ENCODE peak calls at places on chromosome 21, in five cellular contexts. N is IMR-90, U is H1, A is K562, M is GM12878. I is an unnamed sample.

GRCh38 chr21:36923270-36923669 is 43.2 kb downstream of the HLCS start:
- DNase-seq in N (no peak), U (no peak), A (no peak), M (no peak), I (no peak)

GRCh38 chr21:37208056-37208705 is 59.0 kb downstream of the VPS26C start:
- DNase-seq in N (no peak), U (no peak), A (peak), M (peak), I (no peak)

GRCh38 chr21:35995522-35996088 is 64.7 kb downstream of the SETD4 start:
- DNase-seq in N (no peak), U (no peak), A (no peak), M (no peak), I (no peak)

GRCh38 chr21:46509760-46510159 is 51.1 kb downstream of the DIP2A start:
- DNase-seq in N (peak), U (no peak), A (no peak), M (no peak), I (peak)

GRCh38 chr21:45512626-45513002 is 29.6 kb downstream of the SLC19A1 start:
- DNase-seq in N (no peak), U (no peak), A (no peak), M (no peak), I (no peak)

GRCh38 chr21:45255381-45256020 is 32.2 kb downstream of the POFUT2 start:
- DNase-seq in N (no peak), U (peak), A (peak), M (no peak), I (no peak)

GRCh38 chr21:35149698-35150097 is 100.6 kb upstream of the RUNX1 start:
- DNase-seq in N (peak), U (no peak), A (no peak), M (no peak), I (no peak)

GRCh38 chr21:45302082-45303061 is 14.7 kb upstream of the POFUT2 start:
- DNase-seq in N (no peak), U (no peak), A (no peak), M (no peak), I (no peak)

GRCh38 chr21:35010450-35010849 is 38.7 kb downstream of the RUNX1 start:
- DNase-seq in N (no peak), U (no peak), A (no peak), M (no peak), I (no peak)

GRCh38 chr21:20507783-20508182 is 490.4 kb upstream of the NCAM2 start:
- DNase-seq in N (no peak), U (no peak), A (no peak), M (no peak), I (no peak)

GRCh38 chr21:34279883-34280282 is 83.9 kb upstream of the KCNE2 start:
- DNase-seq in N (no peak), U (no peak), A (no peak), M (no peak), I (no peak)

GRCh38 chr21:45615145-45615711 is 28.3 kb upstream of the PCBP3 start:
- DNase-seq in N (peak), U (no peak), A (peak), M (peak), I (no peak)

GRCh38 chr21:35410656-35411055 is 361.6 kb upstream of the RUNX1 start:
- DNase-seq in N (no peak), U (no peak), A (no peak), M (no peak), I (no peak)

GRCh38 chr21:21813934-21814333 is 815.7 kb downstream of the NCAM2 start:
- DNase-seq in N (no peak), U (no peak), A (no peak), M (no peak), I (no peak)

GRCh38 chr21:32499249-32500055 is 85.9 kb downstream of the TCP10L start:
- DNase-seq in N (peak), U (no peak), A (no peak), M (no peak), I (no peak)

GRCh38 chr21:32492376-32492775 is 79.9 kb downstream of the EVA1C start:
- DNase-seq in N (no peak), U (no peak), A (no peak), M (no peak), I (no peak)

GRCh38 chr21:32496536-32496935 is 84.0 kb downstream of the EVA1C start:
- DNase-seq in N (no peak), U (no peak), A (no peak), M (no peak), I (no peak)

DNA sequence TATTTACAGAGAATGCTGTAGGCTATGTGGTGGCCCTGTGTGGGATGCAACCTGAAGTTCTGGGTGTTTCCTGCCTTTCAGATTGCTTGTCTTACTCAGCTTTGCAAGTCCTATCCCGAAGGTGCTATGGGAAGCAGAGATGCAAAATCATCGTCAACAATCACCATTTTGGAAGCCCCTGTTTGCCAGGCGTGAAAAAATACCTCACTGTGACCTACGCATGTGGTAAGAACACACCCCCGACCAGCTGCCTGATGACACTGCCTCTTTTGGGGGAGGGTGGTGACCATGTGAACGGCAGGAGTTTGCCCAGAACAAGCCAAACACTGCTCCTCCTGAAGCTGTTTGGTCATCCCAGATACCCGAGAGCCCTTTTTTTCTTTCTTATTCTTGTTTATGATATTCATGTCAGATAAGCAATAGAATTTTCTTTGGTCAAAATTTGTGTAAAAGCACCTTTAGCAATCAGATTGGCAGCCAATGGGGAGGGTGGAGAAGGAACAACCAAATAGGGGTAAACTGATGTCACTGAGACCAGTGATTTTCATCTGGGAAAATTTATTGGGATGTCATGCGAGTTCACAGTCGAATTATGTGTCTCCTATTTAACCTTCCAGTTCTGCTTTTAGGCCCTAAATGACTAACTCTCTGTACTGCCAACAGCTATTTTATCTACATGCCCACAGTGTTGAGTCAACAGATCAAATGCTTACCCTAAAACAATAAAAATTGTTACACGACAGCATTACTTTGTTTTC is 82.6 kb downstream of the EVA1C start:
- DNase-seq in N (peak), U (no peak), A (no peak), M (no peak), I (peak)
- TF ChIP-seq RFX5 in N (no peak), U (no peak), A (no peak), M (no peak), I (no peak)

GRCh38 chr21:28633803-28634572 is 358.7 kb downstream of the LTN1 start:
- DNase-seq in N (peak), U (no peak), A (no peak), M (no peak), I (no peak)
- TF ChIP-seq CEBPB in N (peak), U (no peak), A (no peak), M (no peak), I (no peak)

DNA sequence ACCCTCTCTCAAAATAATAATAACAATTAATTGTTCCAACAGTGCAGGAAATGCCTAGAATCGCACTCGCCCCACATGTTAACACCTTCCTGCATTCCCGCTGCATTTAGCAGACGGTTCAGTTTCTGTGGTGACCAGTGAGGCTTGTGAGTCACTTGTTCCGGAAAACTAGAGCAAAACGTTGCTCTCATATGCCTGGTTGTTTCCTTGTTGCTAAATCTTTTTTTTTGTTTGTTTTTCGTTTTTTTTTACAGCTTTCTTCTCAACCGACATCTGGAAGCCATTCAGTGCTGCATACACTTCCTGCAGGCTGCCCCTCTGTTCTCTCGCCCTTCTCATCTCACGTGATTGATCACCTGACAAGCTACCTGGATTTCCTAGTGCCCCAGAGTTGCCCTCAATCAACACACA is 56.9 kb upstream of the TMPRSS2 start:
- DNase-seq in N (no peak), U (no peak), A (no peak), M (no peak), I (peak)
- TF ChIP-seq RFX5 in N (no peak), U (no peak), A (no peak), M (no peak), I (no peak)

GRCh38 chr21:25756190-25756932 is 21.6 kb downstream of the GABPA start:
- DNase-seq in N (no peak), U (no peak), A (no peak), M (no peak), I (no peak)
- TF ChIP-seq CEBPB in N (no peak), U (no peak), A (no peak), M (no peak), I (no peak)

GRCh38 chr21:15935530-15935929 is 205.7 kb downstream of the USP25 start:
- DNase-seq in N (no peak), U (no peak), A (no peak), M (no peak), I (no peak)
- TF ChIP-seq RFX5 in N (no peak), U (no peak), A (no peak), M (no peak), I (no peak)

DNA sequence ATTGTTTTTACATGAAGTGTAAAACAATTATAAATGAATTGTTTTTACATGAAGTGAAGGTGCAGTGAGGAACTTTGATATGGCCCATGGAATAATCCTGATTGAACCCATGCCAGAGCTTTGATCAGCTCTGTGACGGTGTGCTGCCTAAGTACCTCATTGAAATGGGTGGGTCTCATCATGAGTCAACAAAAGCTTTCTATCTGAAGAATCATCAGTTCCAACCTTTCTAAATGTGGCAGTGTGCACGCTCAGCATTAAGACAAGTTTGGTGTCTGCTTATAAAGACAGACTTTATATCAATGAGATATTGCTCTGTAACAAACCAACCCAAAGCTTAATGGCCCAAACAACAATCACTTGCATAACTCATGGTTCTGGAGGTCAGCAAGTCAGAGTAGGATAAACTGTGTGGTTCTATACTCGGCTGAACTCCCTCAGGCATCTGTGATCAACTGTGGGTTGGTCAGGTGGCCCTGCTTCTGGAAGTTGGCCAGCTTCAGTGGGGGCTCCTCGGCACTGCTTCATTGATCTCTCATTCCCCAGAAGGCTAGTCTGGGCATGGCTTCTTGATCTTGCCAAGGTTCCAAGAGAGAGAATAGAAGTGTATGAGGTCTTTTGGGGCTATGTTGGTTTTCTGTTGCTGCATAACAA is 258.0 kb downstream of the LTN1 start:
- DNase-seq in N (peak), U (no peak), A (no peak), M (no peak), I (no peak)
- TF ChIP-seq CEBPB in N (no peak), U (no peak), A (no peak), M (no peak), I (no peak)

GRCh38 chr21:33058468-33059318 is 11.2 kb upstream of the OLIG1 start:
- DNase-seq in N (no peak), U (no peak), A (no peak), M (no peak), I (no peak)
- TF ChIP-seq RFX5 in N (no peak), U (no peak), A (no peak), M (no peak), I (no peak)

I was measured in A549.